ENCODE peak calls at places on chromosomes 1 and 21, in seven cellular contexts. One of them, this sample, is unnamed.

GRCh38 chr1:9291914-9292360 is 757 bp upstream of the SPSB1 start:
- DNase-seq in stimulated activated CD8-positive, alpha-beta memory T cell treated with anti-CD3 and anti-CD28 coated beads, Interleukin-12 subunit alpha, Interleukin-12 subunit beta, amount 100 ng/mL, for 1 hour: no peak
- DNase-seq in cardiac fibroblast: peak; percentile 75
- DNase-seq in suprapubic skin: no peak
- DNase-seq in Daoy: peak; percentile 76
- DNase-seq in left ventricle myocardium inferior: peak; percentile 65
- DNase-seq in hepatocyte: peak; percentile 78
- DNase-seq in this sample: peak; percentile 66

GRCh38 chr1:44002606-44003157 is 11.3 kb downstream of the CCDC24 start:
- DNase-seq in stimulated activated CD8-positive, alpha-beta memory T cell treated with anti-CD3 and anti-CD28 coated beads, Interleukin-12 subunit alpha, Interleukin-12 subunit beta, amount 100 ng/mL, for 1 hour: no peak
- DNase-seq in cardiac fibroblast: no peak
- DNase-seq in suprapubic skin: no peak
- DNase-seq in Daoy: no peak
- DNase-seq in left ventricle myocardium inferior: no peak
- DNase-seq in hepatocyte: no peak
- DNase-seq in this sample: no peak

GRCh38 chr1:53499257-53500183 is 40.3 kb downstream of the DMRTB1 start:
- DNase-seq in stimulated activated CD8-positive, alpha-beta memory T cell treated with anti-CD3 and anti-CD28 coated beads, Interleukin-12 subunit alpha, Interleukin-12 subunit beta, amount 100 ng/mL, for 1 hour: no peak
- DNase-seq in cardiac fibroblast: no peak
- DNase-seq in suprapubic skin: no peak
- DNase-seq in Daoy: no peak
- DNase-seq in left ventricle myocardium inferior: no peak
- DNase-seq in hepatocyte: no peak
- DNase-seq in this sample: no peak

GRCh38 chr21:41836166-41837015 is 42.8 kb downstream of the PRDM15 start:
- DNase-seq in stimulated activated CD8-positive, alpha-beta memory T cell treated with anti-CD3 and anti-CD28 coated beads, Interleukin-12 subunit alpha, Interleukin-12 subunit beta, amount 100 ng/mL, for 1 hour: no peak
- DNase-seq in cardiac fibroblast: no peak
- DNase-seq in suprapubic skin: no peak
- DNase-seq in Daoy: no peak
- DNase-seq in left ventricle myocardium inferior: no peak
- DNase-seq in hepatocyte: no peak
- DNase-seq in this sample: peak; percentile 16

GRCh38 chr1:27290586-27290985 is 31.4 kb upstream of the TMEM222 start:
- DNase-seq in stimulated activated CD8-positive, alpha-beta memory T cell treated with anti-CD3 and anti-CD28 coated beads, Interleukin-12 subunit alpha, Interleukin-12 subunit beta, amount 100 ng/mL, for 1 hour: no peak
- DNase-seq in cardiac fibroblast: no peak
- DNase-seq in suprapubic skin: no peak
- DNase-seq in Daoy: no peak
- DNase-seq in left ventricle myocardium inferior: no peak
- DNase-seq in hepatocyte: no peak
- DNase-seq in this sample: no peak

GRCh38 chr1:239976130-239976968 is 115.3 kb upstream of the FMN2 start:
- DNase-seq in stimulated activated CD8-positive, alpha-beta memory T cell treated with anti-CD3 and anti-CD28 coated beads, Interleukin-12 subunit alpha, Interleukin-12 subunit beta, amount 100 ng/mL, for 1 hour: peak; percentile 20
- DNase-seq in cardiac fibroblast: peak; percentile 70
- DNase-seq in suprapubic skin: no peak
- DNase-seq in Daoy: peak; percentile 46
- DNase-seq in left ventricle myocardium inferior: no peak
- DNase-seq in hepatocyte: peak; percentile 78
- DNase-seq in this sample: peak; percentile 78

GRCh38 chr21:45376459-45377324 is 28.3 kb upstream of the COL18A1 start:
- DNase-seq in stimulated activated CD8-positive, alpha-beta memory T cell treated with anti-CD3 and anti-CD28 coated beads, Interleukin-12 subunit alpha, Interleukin-12 subunit beta, amount 100 ng/mL, for 1 hour: no peak
- DNase-seq in cardiac fibroblast: peak; percentile 38
- DNase-seq in suprapubic skin: peak; percentile 54
- DNase-seq in Daoy: no peak
- DNase-seq in left ventricle myocardium inferior: peak; percentile 17
- DNase-seq in hepatocyte: no peak
- DNase-seq in this sample: no peak

GRCh38 chr1:94949681-94950661 is 23.1 kb upstream of the CNN3 start:
- DNase-seq in stimulated activated CD8-positive, alpha-beta memory T cell treated with anti-CD3 and anti-CD28 coated beads, Interleukin-12 subunit alpha, Interleukin-12 subunit beta, amount 100 ng/mL, for 1 hour: no peak
- DNase-seq in cardiac fibroblast: no peak
- DNase-seq in suprapubic skin: no peak
- DNase-seq in Daoy: peak; percentile 83
- DNase-seq in left ventricle myocardium inferior: no peak
- DNase-seq in hepatocyte: no peak
- DNase-seq in this sample: no peak

GRCh38 chr1:30907390-30907640 is 1.2 kb downstream of the SDC3 start:
- DNase-seq in stimulated activated CD8-positive, alpha-beta memory T cell treated with anti-CD3 and anti-CD28 coated beads, Interleukin-12 subunit alpha, Interleukin-12 subunit beta, amount 100 ng/mL, for 1 hour: no peak
- DNase-seq in cardiac fibroblast: no peak
- DNase-seq in suprapubic skin: no peak
- DNase-seq in Daoy: no peak
- DNase-seq in left ventricle myocardium inferior: no peak
- DNase-seq in hepatocyte: no peak
- DNase-seq in this sample: no peak

GRCh38 chr1:219352961-219353651 is 179.4 kb downstream of the LYPLAL1 start:
- DNase-seq in stimulated activated CD8-positive, alpha-beta memory T cell treated with anti-CD3 and anti-CD28 coated beads, Interleukin-12 subunit alpha, Interleukin-12 subunit beta, amount 100 ng/mL, for 1 hour: no peak
- DNase-seq in cardiac fibroblast: no peak
- DNase-seq in suprapubic skin: no peak
- DNase-seq in Daoy: no peak
- DNase-seq in left ventricle myocardium inferior: no peak
- DNase-seq in hepatocyte: no peak
- DNase-seq in this sample: no peak

GRCh38 chr1:197145451-197146029 is 929 bp downstream of the ASPM start:
- DNase-seq in stimulated activated CD8-positive, alpha-beta memory T cell treated with anti-CD3 and anti-CD28 coated beads, Interleukin-12 subunit alpha, Interleukin-12 subunit beta, amount 100 ng/mL, for 1 hour: no peak
- DNase-seq in cardiac fibroblast: peak; percentile 20
- DNase-seq in suprapubic skin: peak; percentile 38
- DNase-seq in Daoy: no peak
- DNase-seq in left ventricle myocardium inferior: no peak
- DNase-seq in hepatocyte: no peak
- DNase-seq in this sample: no peak

GRCh38 chr1:42853116-42853884 is 6.9 kb downstream of the ZNF691 start:
- DNase-seq in stimulated activated CD8-positive, alpha-beta memory T cell treated with anti-CD3 and anti-CD28 coated beads, Interleukin-12 subunit alpha, Interleukin-12 subunit beta, amount 100 ng/mL, for 1 hour: no peak
- DNase-seq in cardiac fibroblast: no peak
- DNase-seq in suprapubic skin: no peak
- DNase-seq in Daoy: no peak
- DNase-seq in left ventricle myocardium inferior: no peak
- DNase-seq in hepatocyte: no peak
- DNase-seq in this sample: no peak

GRCh38 chr1:245363821-245364220 is 209.0 kb downstream of the KIF26B start:
- DNase-seq in stimulated activated CD8-positive, alpha-beta memory T cell treated with anti-CD3 and anti-CD28 coated beads, Interleukin-12 subunit alpha, Interleukin-12 subunit beta, amount 100 ng/mL, for 1 hour: no peak
- DNase-seq in cardiac fibroblast: no peak
- DNase-seq in suprapubic skin: no peak
- DNase-seq in Daoy: no peak
- DNase-seq in left ventricle myocardium inferior: no peak
- DNase-seq in hepatocyte: peak; percentile 28
- DNase-seq in this sample: peak; percentile 76

GRCh38 chr21:37767984-37768383 is 148.3 kb downstream of the KCNJ6 start:
- DNase-seq in stimulated activated CD8-positive, alpha-beta memory T cell treated with anti-CD3 and anti-CD28 coated beads, Interleukin-12 subunit alpha, Interleukin-12 subunit beta, amount 100 ng/mL, for 1 hour: no peak
- DNase-seq in cardiac fibroblast: peak; percentile 55
- DNase-seq in suprapubic skin: no peak
- DNase-seq in Daoy: peak; percentile 38
- DNase-seq in left ventricle myocardium inferior: no peak
- DNase-seq in hepatocyte: no peak
- DNase-seq in this sample: no peak

GRCh38 chr1:31723828-31724359 is 20.1 kb upstream of the COL16A1 start:
- DNase-seq in stimulated activated CD8-positive, alpha-beta memory T cell treated with anti-CD3 and anti-CD28 coated beads, Interleukin-12 subunit alpha, Interleukin-12 subunit beta, amount 100 ng/mL, for 1 hour: no peak
- DNase-seq in cardiac fibroblast: peak; percentile 76
- DNase-seq in suprapubic skin: no peak
- DNase-seq in Daoy: peak; percentile 88
- DNase-seq in left ventricle myocardium inferior: peak; percentile 60
- DNase-seq in hepatocyte: peak; percentile 91
- DNase-seq in this sample: peak; percentile 96

GRCh38 chr1:208025036-208025435 is 114.1 kb upstream of the CD34 start:
- DNase-seq in stimulated activated CD8-positive, alpha-beta memory T cell treated with anti-CD3 and anti-CD28 coated beads, Interleukin-12 subunit alpha, Interleukin-12 subunit beta, amount 100 ng/mL, for 1 hour: no peak
- DNase-seq in cardiac fibroblast: no peak
- DNase-seq in suprapubic skin: no peak
- DNase-seq in Daoy: no peak
- DNase-seq in left ventricle myocardium inferior: no peak
- DNase-seq in hepatocyte: no peak
- DNase-seq in this sample: no peak

GRCh38 chr1:10765734-10766478 is 30.5 kb downstream of the CASZ1 start:
- DNase-seq in stimulated activated CD8-positive, alpha-beta memory T cell treated with anti-CD3 and anti-CD28 coated beads, Interleukin-12 subunit alpha, Interleukin-12 subunit beta, amount 100 ng/mL, for 1 hour: no peak
- DNase-seq in cardiac fibroblast: no peak
- DNase-seq in suprapubic skin: no peak
- DNase-seq in Daoy: no peak
- DNase-seq in left ventricle myocardium inferior: no peak
- DNase-seq in hepatocyte: no peak
- DNase-seq in this sample: no peak

GRCh38 chr1:171346866-171347265 is 32.9 kb downstream of the FMO4 start:
- DNase-seq in stimulated activated CD8-positive, alpha-beta memory T cell treated with anti-CD3 and anti-CD28 coated beads, Interleukin-12 subunit alpha, Interleukin-12 subunit beta, amount 100 ng/mL, for 1 hour: no peak
- DNase-seq in cardiac fibroblast: peak; percentile 70
- DNase-seq in suprapubic skin: no peak
- DNase-seq in Daoy: peak; percentile 30
- DNase-seq in left ventricle myocardium inferior: no peak
- DNase-seq in hepatocyte: no peak
- DNase-seq in this sample: no peak

GRCh38 chr1:168498159-168498609 is 45.6 kb downstream of the XCL2 start:
- DNase-seq in stimulated activated CD8-positive, alpha-beta memory T cell treated with anti-CD3 and anti-CD28 coated beads, Interleukin-12 subunit alpha, Interleukin-12 subunit beta, amount 100 ng/mL, for 1 hour: no peak
- DNase-seq in cardiac fibroblast: peak; percentile 29
- DNase-seq in suprapubic skin: no peak
- DNase-seq in Daoy: no peak
- DNase-seq in left ventricle myocardium inferior: no peak
- DNase-seq in hepatocyte: peak; percentile 60
- DNase-seq in this sample: peak; percentile 74

GRCh38 chr1:166988976-166989515 is at the start of gene MAEL:
- DNase-seq in stimulated activated CD8-positive, alpha-beta memory T cell treated with anti-CD3 and anti-CD28 coated beads, Interleukin-12 subunit alpha, Interleukin-12 subunit beta, amount 100 ng/mL, for 1 hour: no peak
- DNase-seq in cardiac fibroblast: no peak
- DNase-seq in suprapubic skin: no peak
- DNase-seq in Daoy: no peak
- DNase-seq in left ventricle myocardium inferior: no peak
- DNase-seq in hepatocyte: no peak
- DNase-seq in this sample: no peak

GRCh38 chr1:83641206-83641658 is 357.7 kb downstream of the TTLL7 start:
- DNase-seq in stimulated activated CD8-positive, alpha-beta memory T cell treated with anti-CD3 and anti-CD28 coated beads, Interleukin-12 subunit alpha, Interleukin-12 subunit beta, amount 100 ng/mL, for 1 hour: no peak
- DNase-seq in cardiac fibroblast: peak; percentile 22
- DNase-seq in suprapubic skin: no peak
- DNase-seq in Daoy: peak; percentile 41
- DNase-seq in left ventricle myocardium inferior: no peak
- DNase-seq in hepatocyte: peak; percentile 17
- DNase-seq in this sample: peak; percentile 59

GRCh38 chr1:234912541-234913312 is 215.9 kb downstream of the TOMM20 start:
- DNase-seq in stimulated activated CD8-positive, alpha-beta memory T cell treated with anti-CD3 and anti-CD28 coated beads, Interleukin-12 subunit alpha, Interleukin-12 subunit beta, amount 100 ng/mL, for 1 hour: no peak
- DNase-seq in cardiac fibroblast: peak; percentile 40
- DNase-seq in suprapubic skin: peak; percentile 17
- DNase-seq in Daoy: peak; percentile 26
- DNase-seq in left ventricle myocardium inferior: no peak
- DNase-seq in hepatocyte: no peak
- DNase-seq in this sample: no peak

GRCh38 chr1:56152635-56153034 is 426.7 kb downstream of the PLPP3 start:
- DNase-seq in stimulated activated CD8-positive, alpha-beta memory T cell treated with anti-CD3 and anti-CD28 coated beads, Interleukin-12 subunit alpha, Interleukin-12 subunit beta, amount 100 ng/mL, for 1 hour: no peak
- DNase-seq in cardiac fibroblast: no peak
- DNase-seq in suprapubic skin: no peak
- DNase-seq in Daoy: no peak
- DNase-seq in left ventricle myocardium inferior: no peak
- DNase-seq in hepatocyte: no peak
- DNase-seq in this sample: no peak

GRCh38 chr1:31409946-31410858 is 2.8 kb upstream of the SERINC2 start:
- DNase-seq in stimulated activated CD8-positive, alpha-beta memory T cell treated with anti-CD3 and anti-CD28 coated beads, Interleukin-12 subunit alpha, Interleukin-12 subunit beta, amount 100 ng/mL, for 1 hour: no peak
- DNase-seq in cardiac fibroblast: no peak
- DNase-seq in suprapubic skin: no peak
- DNase-seq in Daoy: no peak
- DNase-seq in left ventricle myocardium inferior: no peak
- DNase-seq in hepatocyte: no peak
- DNase-seq in this sample: no peak